ENCODE peak calls at places on chromosomes 16 and 17, in six cellular contexts. U is cardiac muscle cell, N is colonic mucosa, O is GM23248, R is tibial nerve, J is neural progenitor cell. E is an unnamed sample.
A peak's percentile ranks its signal among the peaks of the same experiment; 100 is the strongest.

GRCh38 chr16:11742041-11742535 is 569 bp downstream of the TXNDC11 start:
- DNase-seq in U (no peak), N (peak; percentile 61), O (no peak), R (peak; percentile 12), J (no peak), E (no peak)

GRCh38 chr17:20046629-20047028 is 37.5 kb downstream of the SPECC1 start:
- DNase-seq in U (no peak), N (no peak), O (no peak), R (no peak), J (no peak), E (no peak)

GRCh38 chr17:58520843-58521430 is 6.5 kb upstream of the MTMR4 start:
- DNase-seq in U (peak; percentile 52), N (no peak), O (peak; percentile 40), R (no peak), J (peak; percentile 72), E (peak; percentile 26)

GRCh38 chr17:70434536-70435490 is 265.5 kb downstream of the KCNJ2 start:
- DNase-seq in U (peak; percentile 79), N (peak; percentile 77), O (no peak), R (no peak), J (no peak), E (no peak)

GRCh38 chr17:55341432-55341831 is 76.7 kb downstream of the HLF start:
- DNase-seq in U (no peak), N (no peak), O (peak; percentile 93), R (no peak), J (no peak), E (no peak)

GRCh38 chr16:69848635-69849545 is 86.8 kb downstream of the WWP2 start:
- DNase-seq in U (peak; percentile 74), N (peak; percentile 88), O (peak; percentile 97), R (peak; percentile 81), J (no peak), E (no peak)

GRCh38 chr17:4854181-4854681 is 21.1 kb downstream of the MINK1 start:
- DNase-seq in U (no peak), N (no peak), O (peak; percentile 34), R (no peak), J (no peak), E (no peak)

GRCh38 chr17:35705230-35705629 is 26.2 kb upstream of the RASL10B start:
- DNase-seq in U (no peak), N (no peak), O (no peak), R (no peak), J (no peak), E (no peak)

GRCh38 chr16:83633285-83633684 is 174.5 kb upstream of the HSBP1 start:
- DNase-seq in U (no peak), N (no peak), O (no peak), R (no peak), J (no peak), E (no peak)

GRCh38 chr17:39872700-39873099 is 4.7 kb downstream of the ZPBP2 start:
- DNase-seq in U (no peak), N (no peak), O (peak; percentile 78), R (no peak), J (no peak), E (no peak)

GRCh38 chr16:81586976-81587625 is 142.5 kb downstream of the CMIP start:
- DNase-seq in U (no peak), N (no peak), O (no peak), R (no peak), J (no peak), E (no peak)

GRCh38 chr17:50056217-50056960 is 479 bp downstream of the ITGA3 start:
- DNase-seq in U (peak; percentile 86), N (peak; percentile 70), O (peak; percentile 80), R (no peak), J (peak; percentile 93), E (peak; percentile 27)

GRCh38 chr17:83026311-83026811 is 53.0 kb upstream of the METRNL start:
- DNase-seq in U (no peak), N (peak; percentile 14), O (no peak), R (no peak), J (no peak), E (no peak)

GRCh38 chr16:27169511-27170071 is 33.7 kb upstream of the KDM8 start:
- DNase-seq in U (no peak), N (peak; percentile 30), O (peak; percentile 83), R (no peak), J (peak; percentile 29), E (peak; percentile 80)

GRCh38 chr16:2532494-2533141 is 1.4 kb upstream of the CEMP1 start:
- DNase-seq in U (peak; percentile 64), N (peak; percentile 87), O (peak; percentile 60), R (peak; percentile 71), J (peak; percentile 22), E (peak; percentile 76)

GRCh38 chr17:36133629-36134259 is 30.1 kb downstream of the CCL4 start:
- DNase-seq in U (no peak), N (peak; percentile 66), O (peak; percentile 9), R (peak; percentile 56), J (no peak), E (no peak)

GRCh38 chr16:57788252-57788841 is 13.9 kb downstream of the KIFC3 start:
- DNase-seq in U (no peak), N (no peak), O (no peak), R (no peak), J (no peak), E (no peak)

GRCh38 chr16:14444979-14445810 is 184.9 kb downstream of the PARN start:
- DNase-seq in U (no peak), N (no peak), O (no peak), R (no peak), J (no peak), E (no peak)

GRCh38 chr17:49101054-49101534 is 31.5 kb upstream of the B4GALNT2 start:
- DNase-seq in U (no peak), N (no peak), O (peak; percentile 12), R (no peak), J (no peak), E (no peak)

GRCh38 chr16:66130296-66130910 is 236.1 kb upstream of the CDH5 start:
- DNase-seq in U (no peak), N (no peak), O (peak; percentile 75), R (no peak), J (no peak), E (no peak)

GRCh38 chr17:30906101-30906911 is at the start of gene TEFM:
- DNase-seq in U (peak; percentile 89), N (peak; percentile 92), O (peak; percentile 95), R (peak; percentile 82), J (peak; percentile 92), E (peak; percentile 85)

DNA sequence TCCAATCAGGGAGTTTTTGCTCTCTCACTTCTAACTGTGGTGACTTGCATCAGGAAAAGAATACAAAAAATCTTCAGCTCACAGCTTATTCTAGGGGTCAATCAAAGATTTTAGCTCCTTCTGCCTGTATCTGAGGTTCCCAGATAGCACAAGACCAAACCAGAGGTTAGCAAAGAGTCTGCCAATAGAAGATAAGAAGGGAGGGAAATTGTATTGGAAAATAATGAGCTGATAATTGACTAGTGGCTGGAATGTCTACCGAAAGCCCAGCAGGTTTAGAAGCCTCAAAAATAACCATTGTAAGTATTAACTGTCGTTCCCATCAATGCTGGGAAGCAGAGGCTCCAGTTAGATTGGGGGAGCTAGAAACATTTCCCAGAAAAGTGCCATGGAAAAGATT is 26.3 kb downstream of the HS3ST3A1 start:
- DNase-seq in U (no peak), N (no peak), O (no peak), R (no peak), J (no peak), E (no peak)
- H3K27ac ChIP-seq in U (no peak overlapping the region), N (no peak overlapping the region), O (no peak overlapping the region), R (no peak overlapping the region), J (no peak overlapping the region), E (no peak overlapping the region)

GRCh38 chr17:47227862-47228261 is 18.7 kb downstream of the MYL4 start:
- DNase-seq in U (no peak), N (no peak), O (no peak), R (no peak), J (no peak), E (no peak)

GRCh38 chr17:47230864-47231263 is 21.7 kb downstream of the MYL4 start:
- DNase-seq in U (no peak), N (no peak), O (no peak), R (no peak), J (no peak), E (no peak)

GRCh38 chr17:47231334-47231733 is 22.2 kb downstream of the MYL4 start:
- DNase-seq in U (no peak), N (no peak), O (no peak), R (no peak), J (no peak), E (no peak)

GRCh38 chr17:47231866-47232265 is 21.8 kb upstream of the ITGB3 start:
- DNase-seq in U (no peak), N (no peak), O (no peak), R (no peak), J (no peak), E (no peak)

GRCh38 chr17:47229535-47230443 is 20.6 kb downstream of the MYL4 start:
- DNase-seq in U (peak; percentile 90), N (peak; percentile 85), O (peak; percentile 98), R (peak; percentile 91), J (peak; percentile 92), E (peak; percentile 38)
- H3K4me3 ChIP-seq in U (no peak overlapping the region), N (no peak overlapping the region), O (peak overlapping the region; percentile 66), R (no peak overlapping the region), J (no peak overlapping the region), E (peak overlapping the region; percentile 73)

DNA sequence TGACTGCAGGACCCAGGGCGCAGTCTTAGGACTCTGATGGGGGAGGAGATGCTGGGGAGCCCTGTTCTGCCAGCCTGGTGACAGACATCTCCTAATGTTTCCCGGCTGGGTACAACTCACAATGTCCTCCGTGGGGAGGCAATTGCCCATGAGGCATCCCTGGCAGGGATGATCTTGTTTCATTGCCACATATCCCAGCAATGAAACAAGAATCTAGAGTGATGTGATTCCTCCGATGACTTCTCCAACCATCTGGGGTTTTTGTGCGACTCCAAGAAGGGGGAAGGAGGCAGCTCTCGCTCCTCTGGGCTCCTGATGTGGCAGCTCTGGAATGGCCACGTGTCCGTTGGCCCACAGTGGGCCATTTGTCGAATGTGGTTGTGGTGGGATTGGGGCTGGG is 255.8 kb downstream of the SEC14L1 start:
- DNase-seq in U (no peak), N (no peak), O (peak; percentile 96), R (no peak), J (no peak), E (no peak)
- H3K4me1 ChIP-seq in U (peaks cover 20% of the 10 kb centered on the region), N (peaks cover 28% of the 10 kb centered on the region), O (peaks cover 76% of the 10 kb centered on the region), R (peaks cover 64% of the 10 kb centered on the region), J (peaks cover 38% of the 10 kb centered on the region), E (peaks cover 60% of the 10 kb centered on the region)

GRCh38 chr16:80028581-80029380 is 428.2 kb upstream of the MAF start:
- DNase-seq in U (peak; percentile 75), N (no peak), O (no peak), R (no peak), J (peak; percentile 80), E (no peak)
- H3K27ac ChIP-seq in U (no peak overlapping the region), N (no peak overlapping the region), O (no peak overlapping the region), R (no peak overlapping the region), J (no peak overlapping the region), E (no peak overlapping the region)

GRCh38 chr17:2215616-2216364 is 87.8 kb downstream of the SMG6 start:
- DNase-seq in U (peak; percentile 59), N (peak; percentile 57), O (peak; percentile 94), R (peak; percentile 73), J (peak; percentile 60), E (peak; percentile 46)
- H3K4me3 ChIP-seq in U (peak overlapping the region; percentile 1), N (no peak overlapping the region), O (peak overlapping the region; percentile 58), R (no peak overlapping the region), J (no peak overlapping the region), E (peak overlapping the region; percentile 62)

GRCh38 chr16:68417711-68418301 is 30.5 kb downstream of the SMPD3 start:
- DNase-seq in U (no peak), N (peak; percentile 87), O (no peak), R (no peak), J (no peak), E (peak; percentile 46)
- H3K4me1 ChIP-seq in U (no peaks in the 10 kb centered on the region), N (peaks cover 17% of the 10 kb centered on the region), O (peaks cover 9% of the 10 kb centered on the region), R (peaks cover 3% of the 10 kb centered on the region), J (peaks cover 10% of the 10 kb centered on the region), E (peaks cover 57% of the 10 kb centered on the region)